ENCODE peak calls at places on chromosome 22, in four cellular contexts. D is IMR-90, K is K562, J is GM12878. L is an unnamed sample.

GRCh38 chr22:50261615-50262459 is at the start of gene MAPK12:
- DNase-seq in D (no peak), K (peak), J (no peak), L (peak)

GRCh38 chr22:50313600-50313999 is 6.2 kb upstream of the PLXNB2 start:
- DNase-seq in J (no peak), D (no peak), K (no peak), L (no peak)

GRCh38 chr22:36865346-36865745 is 4.5 kb downstream of the NCF4 start:
- DNase-seq in J (no peak), D (no peak), K (no peak), L (no peak)

GRCh38 chr22:27638329-27639179 is 163.0 kb downstream of the MN1 start:
- DNase-seq in D (no peak), K (no peak), J (no peak), L (no peak)

GRCh38 chr22:42367980-42368378 is 64.2 kb downstream of the NFAM1 start:
- DNase-seq in J (no peak), D (no peak), K (no peak), L (no peak)

GRCh38 chr22:40533712-40534378 is 102.7 kb downstream of the MRTFA start:
- DNase-seq in K (peak), J (peak), D (peak), L (peak)

GRCh38 chr22:40953446-40953845 is 2.3 kb downstream of the RBX1 start:
- DNase-seq in J (no peak), K (no peak), D (no peak), L (no peak)

GRCh38 chr22:39960791-39961746 is 872 bp downstream of the TMA7B start:
- DNase-seq in J (peak), K (peak), D (peak), L (no peak)

GRCh38 chr22:50432131-50432870 is 42.5 kb downstream of the SBF1 start:
- DNase-seq in D (no peak), K (no peak), J (no peak), L (no peak)

GRCh38 chr22:26462971-26463661 is 20.5 kb downstream of the HPS4 start:
- DNase-seq in K (no peak), D (peak), J (no peak), L (no peak)

GRCh38 chr22:40400173-40400572 is 29.8 kb downstream of the SGSM3 start:
- DNase-seq in K (no peak), J (peak), D (no peak), L (no peak)

GRCh38 chr22:50600967-50601668 is 525 bp downstream of the MAPK8IP2 start:
- DNase-seq in D (no peak), J (no peak), K (peak), L (no peak)

GRCh38 chr22:17198188-17199130 is 20.8 kb downstream of the ADA2 start:
- DNase-seq in J (no peak), D (no peak), K (peak), L (no peak)

GRCh38 chr22:40975346-40975745 is 24.2 kb downstream of the RBX1 start:
- DNase-seq in K (no peak), D (no peak), J (no peak), L (no peak)

GRCh38 chr22:49614966-49615965 is 212.4 kb downstream of the BRD1 start:
- DNase-seq in D (no peak), K (no peak), J (no peak), L (no peak)

GRCh38 chr22:49271831-49272230 is 555.8 kb downstream of the BRD1 start:
- DNase-seq in K (no peak), D (no peak), J (no peak), L (no peak)

GRCh38 chr22:42324991-42325710 is 54.7 kb upstream of the TCF20 start:
- DNase-seq in D (no peak), J (no peak), K (no peak), L (no peak)

GRCh38 chr22:48851933-48852549 is 975.6 kb downstream of the BRD1 start:
- DNase-seq in D (no peak), K (no peak), J (no peak), L (no peak)

GRCh38 chr22:42388130-42388797 is 43.9 kb downstream of the NFAM1 start:
- DNase-seq in D (peak), K (no peak), J (no peak), L (no peak)

GRCh38 chr22:41290262-41291221 is 4.6 kb upstream of the RANGAP1 start:
- DNase-seq in K (no peak), J (no peak), D (peak), L (peak)

GRCh38 chr22:26433805-26434204 is 4.7 kb downstream of the ASPHD2 start:
- DNase-seq in J (no peak), K (no peak), D (no peak), L (no peak)

GRCh38 chr22:17777005-17777716 is 2.9 kb upstream of the BID start:
- DNase-seq in J (peak), D (no peak), K (peak), L (peak)

GRCh38 chr22:35443790-35444684 is 44.1 kb downstream of the MCM5 start:
- DNase-seq in J (no peak), D (no peak), K (no peak), L (no peak)

GRCh38 chr22:43446881-43447280 is 35.1 kb downstream of the MPPED1 start:
- DNase-seq in D (no peak), K (no peak), J (no peak), L (no peak)

GRCh38 chr22:36068776-36069344 is 40.2 kb upstream of the RBFOX2 start:
- DNase-seq in J (no peak), D (peak), K (no peak), L (no peak)

GRCh38 chr22:33803371-33803770 is 116.9 kb downstream of the LARGE1 start:
- DNase-seq in J (no peak), K (no peak), D (peak), L (no peak)

GRCh38 chr22:42344391-42344861 is 74.0 kb upstream of the TCF20 start:
- DNase-seq in K (no peak), J (no peak), D (no peak), L (no peak)

GRCh38 chr22:38120359-38121110 is 10.1 kb upstream of the BAIAP2L2 start:
- DNase-seq in J (no peak), K (no peak), D (no peak), L (no peak)
- TF ChIP-seq FOS in J (no peak), K (no peak), D (no peak), L (no peak)

GRCh38 chr22:29032014-29032475 is 29.6 kb downstream of the C22orf31 start:
- DNase-seq in D (no peak), J (no peak), K (no peak), L (no peak)
- TF ChIP-seq FOS in D (no peak), J (no peak), K (no peak), L (no peak)

GRCh38 chr22:38481871-38482332 is 14.0 kb downstream of the KDELR3 start:
- DNase-seq in D (no peak), J (no peak), K (no peak), L (no peak)

GRCh38 chr22:38481162-38481870 is 13.4 kb downstream of the KDELR3 start:
- DNase-seq in K (no peak), J (no peak), D (no peak), L (no peak)

GRCh38 chr22:38484244-38484643 is 16.3 kb downstream of the KDELR3 start:
- DNase-seq in D (no peak), J (no peak), K (no peak), L (no peak)

GRCh38 chr22:38485783-38486182 is 17.9 kb downstream of the KDELR3 start:
- DNase-seq in K (no peak), J (no peak), D (no peak), L (no peak)

GRCh38 chr22:38482662-38483308 is 14.9 kb downstream of the KDELR3 start:
- DNase-seq in K (no peak), J (no peak), D (no peak), L (no peak)
- TF ChIP-seq FOS in K (no peak), J (no peak), D (no peak), L (no peak)

GRCh38 chr22:46442217-46442853 is 95.1 kb downstream of the CELSR1 start:
- DNase-seq in K (no peak), J (no peak), D (no peak), L (no peak)
- TF ChIP-seq FOS in K (no peak), J (no peak), D (no peak), L (no peak)

GRCh38 chr22:25077964-25078363 is 121.7 kb upstream of the CRYBB3 start:
- DNase-seq in K (no peak), J (no peak), D (no peak), L (no peak)

GRCh38 chr22:25078591-25078990 is 121.1 kb upstream of the CRYBB3 start:
- DNase-seq in J (no peak), K (no peak), D (no peak), L (no peak)

GRCh38 chr22:25077056-25077455 is 122.6 kb upstream of the CRYBB3 start:
- DNase-seq in J (no peak), K (no peak), D (no peak), L (no peak)

GRCh38 chr22:25072406-25072805 is 119.9 kb downstream of the KIAA1671 start:
- DNase-seq in D (no peak), K (no peak), J (no peak), L (no peak)

GRCh38 chr22:25076281-25076680 is 123.4 kb upstream of the CRYBB3 start:
- DNase-seq in K (no peak), D (no peak), J (no peak), L (no peak)
- TF ChIP-seq FOS in K (no peak), D (no peak), J (no peak), L (no peak)

GRCh38 chr22:19579880-19580279 is 55.7 kb upstream of the CLDN5 start:
- DNase-seq in K (peak), J (peak), D (no peak), L (peak)
- TF ChIP-seq FOS in K (no peak), J (no peak), D (no peak), L (peak)

DNA sequence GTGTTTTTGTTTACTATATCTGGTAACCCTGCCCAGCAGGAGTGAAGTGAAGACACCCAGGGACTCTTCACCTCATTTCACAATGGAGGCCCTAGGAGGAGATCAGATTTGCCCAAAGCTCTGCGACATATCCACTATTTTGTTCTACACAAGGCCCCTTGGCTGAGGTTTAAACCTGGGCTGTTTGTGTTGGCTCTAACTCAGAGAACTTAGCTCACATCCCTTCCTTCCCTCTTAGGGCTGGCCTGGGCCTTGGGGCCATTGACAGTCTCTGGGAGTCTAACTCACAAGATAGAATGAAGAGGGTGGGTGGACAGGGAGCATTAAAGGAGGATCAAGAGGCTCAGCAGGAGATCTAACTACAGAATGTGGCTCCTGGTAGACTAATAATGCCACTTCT is 8.2 kb upstream of the PLA2G3 start:
- DNase-seq in J (no peak), K (no peak), D (peak), L (peak)
- TF ChIP-seq FOS in J (no peak), K (no peak), D (no peak), L (no peak)

GRCh38 chr22:21796231-21796630 is 60.6 kb upstream of the YPEL1 start:
- DNase-seq in J (no peak), D (no peak), K (no peak), L (no peak)

GRCh38 chr22:21796863-21797262 is 61.3 kb upstream of the YPEL1 start:
- DNase-seq in K (peak), J (no peak), D (no peak), L (no peak)

GRCh38 chr22:21790359-21790758 is 54.8 kb upstream of the YPEL1 start:
- DNase-seq in K (no peak), D (no peak), J (no peak), L (no peak)

GRCh38 chr22:21797444-21798221 is 62.0 kb upstream of the YPEL1 start:
- DNase-seq in K (no peak), D (peak), J (no peak), L (peak)

DNA sequence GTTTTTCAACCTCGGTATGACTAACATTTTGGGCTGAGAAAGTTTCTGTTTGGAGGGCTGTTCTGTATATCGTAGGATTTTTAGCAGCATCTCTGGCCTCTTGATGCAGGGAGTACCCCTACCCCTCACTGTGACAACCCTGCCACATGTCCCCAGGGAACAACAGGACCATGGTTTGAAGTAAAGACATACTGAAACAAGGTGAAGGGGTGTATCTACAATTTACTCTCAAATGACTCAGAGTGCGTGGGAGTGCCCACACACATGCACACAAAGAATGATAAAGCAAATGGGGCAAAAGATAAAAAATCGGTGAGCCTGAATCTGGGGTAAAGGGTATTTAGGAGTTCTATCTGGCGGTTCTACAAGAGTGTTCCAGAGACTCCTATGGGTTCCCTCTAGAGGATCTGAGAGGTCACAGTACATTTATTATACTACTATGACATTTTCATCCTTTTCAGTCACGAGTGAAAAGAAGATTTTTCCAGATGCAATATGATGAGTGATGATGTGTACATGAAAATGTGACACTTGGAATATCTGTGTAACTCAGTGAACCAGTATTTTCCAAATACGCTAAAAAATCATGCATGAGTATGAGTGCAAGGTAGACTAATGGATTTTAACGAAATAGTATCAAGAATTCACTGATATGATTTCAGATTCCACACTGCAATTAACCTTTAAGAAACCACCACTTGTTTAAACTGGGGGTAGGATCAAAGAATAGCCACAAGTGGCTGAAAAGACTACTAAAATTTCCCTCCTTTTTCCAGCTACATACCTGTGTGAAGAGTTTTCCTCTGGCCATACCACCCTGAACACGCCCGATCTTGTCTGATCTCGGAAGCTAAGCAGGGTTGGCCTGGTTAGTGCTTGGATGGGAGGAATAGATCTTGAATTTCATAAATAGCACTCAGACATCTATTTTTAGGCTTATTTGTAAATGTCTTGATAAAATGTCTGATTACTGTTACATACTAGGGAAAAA is 56.3 kb upstream of the YPEL1 start:
- DNase-seq in K (peak), J (peak), D (peak), L (no peak)
- TF ChIP-seq FOS in K (peak), J (no peak), D (peak), L (no peak)

GRCh38 chr22:47550524-47551437 is 788.3 kb downstream of the TBC1D22A start:
- DNase-seq in D (no peak), J (no peak), K (no peak), L (no peak)
- TF ChIP-seq FOS in D (no peak), J (no peak), K (no peak), L (no peak)